ENCODE peak calls at places on chromosomes 1 and 21, in nine cellular contexts. T is Ammon's horn, R is substantia nigra, I is psoas muscle, A is renal cortical epithelial cell, J is B cell, Y is GM20000, S is epithelial cell of esophagus, M is NCI-H1092 treated with DMSO at 0.1 percent for 48 hours. V is an unnamed sample.

GRCh38 chr1:224430511-224431113 is 4.0 kb downstream of the WDR26 start:
- DNase-seq in R (no peak), J (peak), A (peak), I (no peak), T (peak), Y (peak), S (peak), M (no peak), V (no peak)

GRCh38 chr1:227941509-227942020 is 6.2 kb downstream of the WNT9A start:
- DNase-seq in A (no peak), M (no peak), Y (no peak), R (no peak), S (no peak), I (peak), T (no peak), J (no peak), V (peak)

GRCh38 chr1:84174051-84174556 is 30.0 kb downstream of the PRKACB start:
- DNase-seq in I (no peak), Y (no peak), T (peak), R (no peak), A (peak), M (no peak), J (no peak), S (peak), V (no peak)

GRCh38 chr1:53543771-53544695 is 84.8 kb downstream of the DMRTB1 start:
- DNase-seq in J (no peak), Y (no peak), M (no peak), A (no peak), S (no peak), T (no peak), R (no peak), I (peak), V (no peak)

GRCh38 chr1:164794310-164794709 is 235.3 kb downstream of the PBX1 start:
- DNase-seq in R (no peak), A (peak), I (no peak), S (peak), Y (no peak), J (no peak), M (no peak), T (peak), V (peak)

GRCh38 chr1:155320661-155321576 is at the start of gene RUSC1:
- DNase-seq in A (no peak), J (peak), S (peak), M (no peak), Y (peak), I (peak), T (peak), R (peak), V (peak)

GRCh38 chr1:241837901-241838300 is 10.1 kb upstream of the EXO1 start:
- DNase-seq in I (no peak), T (no peak), Y (no peak), R (no peak), J (no peak), S (peak), A (peak), M (no peak), V (no peak)

GRCh38 chr1:79042117-79042516 is 35.6 kb upstream of the ADGRL4 start:
- DNase-seq in T (no peak), R (no peak), M (no peak), A (peak), S (peak), Y (peak), I (no peak), J (no peak), V (no peak)

GRCh38 chr1:169608231-169608630 is 21.7 kb downstream of the SELP start:
- DNase-seq in Y (no peak), I (no peak), M (no peak), S (no peak), J (no peak), T (no peak), R (no peak), A (no peak), V (no peak)

GRCh38 chr1:20689645-20690056 is 28.2 kb downstream of the KIF17 start:
- DNase-seq in R (no peak), Y (no peak), J (no peak), I (no peak), S (no peak), T (no peak), M (no peak), A (no peak), V (no peak)

GRCh38 chr1:153880962-153881361 is 41.8 kb downstream of the GATAD2B start:
- DNase-seq in I (peak), R (peak), Y (no peak), S (peak), A (peak), T (peak), J (peak), M (peak), V (peak)

GRCh38 chr1:43543567-43543966 is 12.9 kb downstream of the PTPRF start:
- DNase-seq in A (no peak), Y (no peak), S (no peak), M (no peak), R (no peak), J (no peak), T (no peak), I (peak), V (no peak)

GRCh38 chr1:209168204-209168603 is 415.3 kb upstream of the CAMK1G start:
- DNase-seq in M (no peak), J (no peak), A (peak), S (peak), I (no peak), R (no peak), Y (no peak), T (peak), V (no peak)

GRCh38 chr1:209062081-209062480 is 521.4 kb upstream of the CAMK1G start:
- DNase-seq in A (no peak), Y (no peak), S (no peak), I (no peak), J (no peak), M (no peak), T (no peak), R (no peak), V (no peak)

GRCh38 chr1:154935749-154936415 is 637 bp downstream of the PMVK start:
- DNase-seq in S (no peak), T (no peak), A (no peak), J (no peak), M (no peak), Y (no peak), I (no peak), R (no peak), V (no peak)

GRCh38 chr1:115980998-115981993 is 5.0 kb downstream of the SLC22A15 start:
- DNase-seq in S (peak), A (peak), M (peak), I (no peak), T (peak), R (peak), Y (peak), J (no peak), V (no peak)

GRCh38 chr1:66521736-66522365 is 12.1 kb upstream of the SGIP1 start:
- DNase-seq in J (no peak), M (no peak), Y (no peak), T (no peak), I (no peak), R (no peak), S (peak), A (peak), V (peak)

GRCh38 chr1:24085546-24085945 is 26.4 kb downstream of the MYOM3 start:
- DNase-seq in M (no peak), T (no peak), S (no peak), A (peak), J (no peak), I (no peak), R (no peak), Y (no peak), V (no peak)

GRCh38 chr21:42513985-42514882 is 582 bp downstream of the SLC37A1 start:
- DNase-seq in R (no peak), S (peak), T (no peak), J (peak), A (no peak), Y (peak), I (peak), M (peak), V (peak)